ENCODE peak calls at places on chromosomes 3 and 15, in nine cellular contexts. One of them, this sample, is unnamed.

GRCh38 chr3:125163739-125164601 is 48.6 kb downstream of the SLC12A8 start:
- DNase-seq in NCI-H187 treated with DMSO at 0.1 percent for 48 hours: no peak
- DNase-seq in Calu3: peak; percentile 36
- DNase-seq in fibroblast of pulmonary artery: no peak
- DNase-seq in BJ: no peak
- DNase-seq in endothelial cell: no peak
- DNase-seq in left ventricle myocardium superior: peak; percentile 58
- DNase-seq in uterus: no peak
- DNase-seq in HFFc6: no peak
- DNase-seq in this sample: peak; percentile 45

GRCh38 chr3:76083992-76084391 is 298.6 kb upstream of the ZNF717 start:
- DNase-seq in uterus: no peak
- DNase-seq in fibroblast of pulmonary artery: peak; percentile 5
- DNase-seq in left ventricle myocardium superior: no peak
- DNase-seq in BJ: no peak
- DNase-seq in Calu3: no peak
- DNase-seq in HFFc6: no peak
- DNase-seq in endothelial cell: no peak
- DNase-seq in NCI-H187 treated with DMSO at 0.1 percent for 48 hours: no peak
- DNase-seq in this sample: no peak

GRCh38 chr3:30341851-30342250 is 264.6 kb upstream of the TGFBR2 start:
- DNase-seq in HFFc6: no peak
- DNase-seq in fibroblast of pulmonary artery: no peak
- DNase-seq in BJ: no peak
- DNase-seq in Calu3: no peak
- DNase-seq in endothelial cell: no peak
- DNase-seq in NCI-H187 treated with DMSO at 0.1 percent for 48 hours: no peak
- DNase-seq in left ventricle myocardium superior: no peak
- DNase-seq in uterus: no peak
- DNase-seq in this sample: no peak

GRCh38 chr3:129117134-129117533 is 4.5 kb downstream of the RAB43 start:
- DNase-seq in NCI-H187 treated with DMSO at 0.1 percent for 48 hours: no peak
- DNase-seq in HFFc6: no peak
- DNase-seq in fibroblast of pulmonary artery: no peak
- DNase-seq in left ventricle myocardium superior: no peak
- DNase-seq in endothelial cell: no peak
- DNase-seq in Calu3: no peak
- DNase-seq in BJ: no peak
- DNase-seq in uterus: no peak
- DNase-seq in this sample: no peak

GRCh38 chr3:162390891-162391290 is 894.3 kb downstream of the OTOL1 start:
- DNase-seq in HFFc6: peak; percentile 85
- DNase-seq in left ventricle myocardium superior: no peak
- DNase-seq in endothelial cell: no peak
- DNase-seq in Calu3: no peak
- DNase-seq in NCI-H187 treated with DMSO at 0.1 percent for 48 hours: no peak
- DNase-seq in uterus: no peak
- DNase-seq in BJ: peak; percentile 51
- DNase-seq in fibroblast of pulmonary artery: peak; percentile 63
- DNase-seq in this sample: no peak

GRCh38 chr3:139121513-139122220 is 77.0 kb upstream of the PRR23C start:
- DNase-seq in endothelial cell: no peak
- DNase-seq in NCI-H187 treated with DMSO at 0.1 percent for 48 hours: no peak
- DNase-seq in BJ: no peak
- DNase-seq in uterus: peak; percentile 33
- DNase-seq in fibroblast of pulmonary artery: peak; percentile 65
- DNase-seq in left ventricle myocardium superior: no peak
- DNase-seq in HFFc6: no peak
- DNase-seq in Calu3: no peak
- DNase-seq in this sample: no peak

GRCh38 chr3:48215876-48216275 is 7.4 kb upstream of the CAMP start:
- DNase-seq in left ventricle myocardium superior: peak; percentile 65
- DNase-seq in Calu3: no peak
- DNase-seq in HFFc6: no peak
- DNase-seq in fibroblast of pulmonary artery: peak; percentile 51
- DNase-seq in NCI-H187 treated with DMSO at 0.1 percent for 48 hours: no peak
- DNase-seq in BJ: no peak
- DNase-seq in uterus: peak; percentile 72
- DNase-seq in endothelial cell: no peak
- DNase-seq in this sample: peak; percentile 75

GRCh38 chr3:100189444-100189964 is 71.3 kb upstream of the TBC1D23 start:
- DNase-seq in left ventricle myocardium superior: peak; percentile 29
- DNase-seq in uterus: no peak
- DNase-seq in endothelial cell: no peak
- DNase-seq in NCI-H187 treated with DMSO at 0.1 percent for 48 hours: no peak
- DNase-seq in BJ: no peak
- DNase-seq in fibroblast of pulmonary artery: no peak
- DNase-seq in HFFc6: no peak
- DNase-seq in Calu3: no peak
- DNase-seq in this sample: peak; percentile 31

GRCh38 chr15:67824900-67825879 is at the start of gene SKOR1:
- DNase-seq in HFFc6: no peak
- DNase-seq in fibroblast of pulmonary artery: peak; percentile 49
- DNase-seq in endothelial cell: peak; percentile 50
- DNase-seq in uterus: no peak
- DNase-seq in BJ: no peak
- DNase-seq in Calu3: no peak
- DNase-seq in left ventricle myocardium superior: no peak
- DNase-seq in NCI-H187 treated with DMSO at 0.1 percent for 48 hours: no peak
- DNase-seq in this sample: no peak

GRCh38 chr3:187807086-187807862 is 62.0 kb upstream of the BCL6 start:
- DNase-seq in uterus: no peak
- DNase-seq in left ventricle myocardium superior: no peak
- DNase-seq in fibroblast of pulmonary artery: peak; percentile 50
- DNase-seq in HFFc6: peak; percentile 74
- DNase-seq in endothelial cell: no peak
- DNase-seq in Calu3: no peak
- DNase-seq in NCI-H187 treated with DMSO at 0.1 percent for 48 hours: no peak
- DNase-seq in BJ: no peak
- DNase-seq in this sample: no peak